ENCODE peak calls at places on chromosomes 16 and 17, in six cellular contexts. Y, S, T, D, O and P are unnamed samples.

GRCh38 chr16:58938856-58939255 is 204.7 kb upstream of the GOT2 start:
- DNase-seq in Y (no peak), S (no peak), T (no peak), D (no peak), O (no peak), P (no peak)

GRCh38 chr17:81991684-81992513 is 14.5 kb downstream of the ASPSCR1 start:
- DNase-seq in Y (peak; percentile 89), S (peak; percentile 76), T (peak; percentile 97), D (peak; percentile 36), O (peak; percentile 73), P (peak; percentile 72)

GRCh38 chr17:16975266-16975651 is 3.3 kb upstream of the TNFRSF13B start:
- DNase-seq in Y (no peak), S (no peak), T (no peak), D (no peak), O (no peak), P (no peak)

GRCh38 chr17:59754547-59754946 is 47.1 kb downstream of the VMP1 start:
- DNase-seq in Y (no peak), S (peak; percentile 89), T (no peak), D (peak; percentile 96), O (no peak), P (peak; percentile 97)

GRCh38 chr17:73667184-73667959 is 23.1 kb upstream of the SDK2 start:
- DNase-seq in Y (no peak), S (no peak), T (no peak), D (no peak), O (no peak), P (no peak)

GRCh38 chr17:20896153-20896649 is 146.6 kb downstream of the USP22 start:
- DNase-seq in Y (no peak), S (no peak), T (no peak), D (peak; percentile 27), O (peak; percentile 6), P (peak; percentile 3)

GRCh38 chr16:67236551-67237395 is 9.8 kb downstream of the TMEM208 start:
- DNase-seq in Y (peak; percentile 55), S (peak; percentile 46), T (peak; percentile 78), D (peak; percentile 60), O (no peak), P (peak; percentile 65)

GRCh38 chr17:63960006-63960405 is 12.7 kb downstream of the SCN4A start:
- DNase-seq in Y (no peak), S (no peak), T (no peak), D (no peak), O (no peak), P (no peak)

GRCh38 chr16:4381072-4381934 is 9.7 kb downstream of the VASN start:
- DNase-seq in Y (no peak), S (no peak), T (no peak), D (no peak), O (no peak), P (no peak)

GRCh38 chr16:14211856-14212543 is 140.9 kb downstream of the MRTFB start:
- DNase-seq in Y (no peak), S (no peak), T (no peak), D (no peak), O (no peak), P (no peak)

GRCh38 chr17:73856585-73856984 is 212.3 kb upstream of the SDK2 start:
- DNase-seq in Y (no peak), S (no peak), T (no peak), D (no peak), O (no peak), P (no peak)

GRCh38 chr17:58276423-58276822 is 4.3 kb downstream of the MPO start:
- DNase-seq in Y (no peak), S (no peak), T (no peak), D (no peak), O (no peak), P (no peak)

GRCh38 chr17:29292992-29293889 is 707 bp downstream of the NUFIP2 start:
- DNase-seq in Y (peak; percentile 69), S (peak; percentile 42), T (peak; percentile 88), D (peak; percentile 63), O (peak; percentile 71), P (peak; percentile 58)

DNA sequence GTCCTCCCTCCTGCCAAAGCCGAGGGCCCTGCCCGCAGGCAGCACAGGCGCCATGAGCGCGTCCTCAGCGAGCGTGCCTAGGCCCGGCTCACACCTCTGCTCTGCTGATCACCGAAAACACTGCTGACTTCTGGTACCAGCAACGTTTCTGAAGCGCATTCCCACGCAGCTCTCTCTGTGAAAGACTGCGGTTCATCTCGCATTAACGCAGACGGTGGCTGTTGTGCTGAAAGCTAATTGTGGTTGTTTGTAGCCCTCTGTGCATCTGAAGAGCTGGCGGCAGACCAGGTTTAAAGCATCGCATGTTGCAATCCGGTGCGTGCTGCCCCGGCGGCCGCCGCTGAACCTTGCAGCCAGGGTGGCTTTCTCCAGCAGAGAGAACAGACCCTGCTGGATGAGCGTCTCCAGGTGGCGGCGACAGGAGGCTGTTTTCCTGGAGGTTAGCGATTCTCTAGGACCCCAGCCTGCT is 49.9 kb upstream of the CHMP6 start:
- DNase-seq in Y (no peak), S (no peak), T (peak; percentile 64), D (peak; percentile 67), O (no peak), P (no peak)
- H3K4me3 ChIP-seq in Y (no peak overlapping the region), S (no peak overlapping the region), T (no peak overlapping the region), D (no peak overlapping the region), O (no peak overlapping the region), P (no peak overlapping the region)

DNA sequence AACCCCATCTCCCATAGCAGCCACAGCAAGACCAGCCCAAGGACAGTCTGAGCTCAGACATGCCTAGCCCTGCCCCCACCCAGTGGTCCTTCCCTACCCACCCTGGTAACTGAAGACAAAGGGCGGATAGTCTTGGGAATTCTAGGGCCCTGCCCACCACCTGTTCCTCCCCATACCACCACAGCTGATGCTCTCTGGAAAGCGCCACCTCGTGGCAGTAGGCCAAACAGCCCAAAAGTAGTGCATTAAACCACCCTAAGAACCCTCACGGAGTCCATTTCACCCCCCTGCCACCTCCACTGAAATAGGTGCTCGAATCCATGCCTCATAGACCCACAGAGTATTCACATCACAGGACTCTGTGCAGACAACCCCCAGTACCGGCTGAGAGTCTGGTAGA is 1021.4 kb downstream of the CDH8 start:
- DNase-seq in Y (no peak), S (no peak), T (no peak), D (no peak), O (no peak), P (no peak)
- TF ChIP-seq CTCF in Y (no peak), S (no peak), T (no peak), D (no peak), O (no peak), P (no peak)

GRCh38 chr16:57528499-57529323 is 7.7 kb downstream of the CCDC102A start:
- DNase-seq in Y (peak; percentile 76), S (no peak), T (peak; percentile 61), D (no peak), O (no peak), P (no peak)

GRCh38 chr16:57530104-57530522 is 6.3 kb downstream of the CCDC102A start:
- DNase-seq in Y (no peak), S (peak; percentile 57), T (peak; percentile 65), D (peak; percentile 75), O (no peak), P (peak; percentile 68)

GRCh38 chr16:57531253-57531575 is 5.2 kb downstream of the CCDC102A start:
- DNase-seq in Y (no peak), S (no peak), T (no peak), D (no peak), O (peak; percentile 5), P (no peak)

GRCh38 chr16:57530531-57531252 is 5.7 kb downstream of the CCDC102A start:
- DNase-seq in Y (no peak), S (no peak), T (peak; percentile 57), D (no peak), O (peak; percentile 3), P (no peak)

GRCh38 chr16:57529324-57530103 is 6.9 kb downstream of the CCDC102A start:
- DNase-seq in Y (no peak), S (no peak), T (peak; percentile 57), D (no peak), O (no peak), P (no peak)
- H3K4me3 ChIP-seq in Y (no peak overlapping the region), S (no peak overlapping the region), T (no peak overlapping the region), D (no peak overlapping the region), O (no peak overlapping the region), P (no peak overlapping the region)

DNA sequence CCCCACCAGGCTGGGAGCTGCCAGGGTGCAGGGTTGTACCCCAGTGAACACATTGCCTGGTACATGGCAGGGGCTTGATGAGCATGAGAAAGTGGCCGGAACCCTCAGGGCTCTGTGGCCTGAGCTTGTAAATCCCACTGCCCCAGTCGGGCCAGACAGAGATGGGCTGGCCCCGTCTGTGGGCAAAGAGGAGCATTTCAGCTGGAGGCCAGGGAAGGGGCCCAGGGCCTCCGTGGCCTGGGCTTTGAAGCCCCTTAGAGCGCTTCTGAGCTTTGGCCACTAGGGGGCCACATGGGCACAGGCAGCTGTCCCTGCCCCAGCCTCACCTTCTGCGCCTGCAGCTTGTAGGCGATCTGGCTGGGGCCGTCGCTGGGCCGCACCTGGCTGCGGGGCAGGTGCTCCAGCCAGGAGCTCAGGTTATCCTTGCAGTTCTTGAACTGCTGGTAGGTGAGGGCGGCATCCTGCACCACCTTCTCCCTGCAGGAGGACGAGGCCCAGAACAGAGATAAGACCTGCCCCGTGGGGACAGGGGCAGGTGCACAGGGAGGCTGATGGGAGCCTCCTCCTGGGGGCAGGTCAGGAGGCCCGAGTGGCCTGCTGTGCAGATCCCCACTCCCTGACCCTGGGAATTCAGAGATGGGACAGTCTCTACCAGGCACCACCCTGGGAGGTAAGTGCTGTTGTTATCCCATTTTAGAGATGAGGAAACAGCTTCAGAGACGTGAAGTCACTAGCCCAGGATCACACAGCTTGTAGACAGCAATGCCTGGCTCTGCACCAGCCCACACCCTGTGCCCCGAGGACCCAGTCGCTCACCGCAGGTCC is 12.8 kb downstream of the EVPL start:
- DNase-seq in Y (peak; percentile 82), S (no peak), T (peak; percentile 87), D (peak; percentile 79), O (peak; percentile 54), P (peak; percentile 70)
- TF ChIP-seq CTCF in Y (peak; percentile 92), S (peak; percentile 93), T (peak; percentile 97), D (peak; percentile 91), O (peak; percentile 98), P (peak; percentile 97)

GRCh38 chr16:85353839-85354622 is 241.8 kb upstream of the CIBAR2 start:
- DNase-seq in Y (peak; percentile 75), S (no peak), T (peak; percentile 83), D (no peak), O (no peak), P (no peak)
- H3K4me3 ChIP-seq in Y (no peak overlapping the region), S (no peak overlapping the region), T (no peak overlapping the region), D (no peak overlapping the region), O (no peak overlapping the region), P (no peak overlapping the region)